ENCODE peak calls at places on chromosomes 4 and X, in seven cellular contexts. One of them, this sample, is unnamed.

GRCh38 chrX:30228526-30228925 is 1.9 kb upstream of the MAGEB3 start:
- DNase-seq in activated CD4-positive, alpha-beta T cell treated with anti-CD3 and anti-CD28 coated beads, Interleukin-2, amount 50 U/mL, for 4 hours: no peak
- DNase-seq in RWPE1: no peak
- DNase-seq in ACHN: no peak
- DNase-seq in brain microvascular endothelial cell: no peak
- DNase-seq in CD4-positive, alpha-beta T cell: no peak
- DNase-seq in iris pigment epithelial cell: no peak
- DNase-seq in this sample: no peak

GRCh38 chrX:130896026-130896425 is 7.0 kb downstream of the ENOX2 start:
- DNase-seq in RWPE1: no peak
- DNase-seq in CD4-positive, alpha-beta T cell: no peak
- DNase-seq in ACHN: no peak
- DNase-seq in activated CD4-positive, alpha-beta T cell treated with anti-CD3 and anti-CD28 coated beads, Interleukin-2, amount 50 U/mL, for 4 hours: no peak
- DNase-seq in brain microvascular endothelial cell: no peak
- DNase-seq in iris pigment epithelial cell: no peak
- DNase-seq in this sample: no peak

GRCh38 chr4:145956288-145956890 is 17.8 kb upstream of the ZNF827 start:
- DNase-seq in ACHN: peak
- DNase-seq in CD4-positive, alpha-beta T cell: no peak
- DNase-seq in iris pigment epithelial cell: peak
- DNase-seq in activated CD4-positive, alpha-beta T cell treated with anti-CD3 and anti-CD28 coated beads, Interleukin-2, amount 50 U/mL, for 4 hours: peak
- DNase-seq in brain microvascular endothelial cell: peak
- DNase-seq in RWPE1: no peak
- DNase-seq in this sample: no peak

GRCh38 chr4:146194212-146194611 is 18.7 kb downstream of the LSM6 start:
- DNase-seq in CD4-positive, alpha-beta T cell: no peak
- DNase-seq in ACHN: no peak
- DNase-seq in RWPE1: no peak
- DNase-seq in activated CD4-positive, alpha-beta T cell treated with anti-CD3 and anti-CD28 coated beads, Interleukin-2, amount 50 U/mL, for 4 hours: no peak
- DNase-seq in brain microvascular endothelial cell: no peak
- DNase-seq in iris pigment epithelial cell: no peak
- DNase-seq in this sample: no peak

GRCh38 chr4:3486556-3487270 is 23.6 kb downstream of the DOK7 start:
- DNase-seq in RWPE1: no peak
- DNase-seq in brain microvascular endothelial cell: no peak
- DNase-seq in iris pigment epithelial cell: no peak
- DNase-seq in activated CD4-positive, alpha-beta T cell treated with anti-CD3 and anti-CD28 coated beads, Interleukin-2, amount 50 U/mL, for 4 hours: no peak
- DNase-seq in ACHN: no peak
- DNase-seq in CD4-positive, alpha-beta T cell: no peak
- DNase-seq in this sample: no peak

GRCh38 chr4:5052726-5053425 is 1.6 kb downstream of the STK32B start:
- DNase-seq in activated CD4-positive, alpha-beta T cell treated with anti-CD3 and anti-CD28 coated beads, Interleukin-2, amount 50 U/mL, for 4 hours: no peak
- DNase-seq in iris pigment epithelial cell: no peak
- DNase-seq in RWPE1: no peak
- DNase-seq in ACHN: no peak
- DNase-seq in CD4-positive, alpha-beta T cell: no peak
- DNase-seq in brain microvascular endothelial cell: no peak
- DNase-seq in this sample: no peak

GRCh38 chrX:86148594-86148993 is 343 bp downstream of the DACH2 start:
- DNase-seq in iris pigment epithelial cell: no peak
- DNase-seq in CD4-positive, alpha-beta T cell: no peak
- DNase-seq in brain microvascular endothelial cell: no peak
- DNase-seq in ACHN: no peak
- DNase-seq in activated CD4-positive, alpha-beta T cell treated with anti-CD3 and anti-CD28 coated beads, Interleukin-2, amount 50 U/mL, for 4 hours: no peak
- DNase-seq in RWPE1: no peak
- DNase-seq in this sample: no peak

GRCh38 chr4:89539374-89539773 is 231.8 kb upstream of the GPRIN3 start:
- DNase-seq in activated CD4-positive, alpha-beta T cell treated with anti-CD3 and anti-CD28 coated beads, Interleukin-2, amount 50 U/mL, for 4 hours: no peak
- DNase-seq in ACHN: no peak
- DNase-seq in brain microvascular endothelial cell: peak
- DNase-seq in iris pigment epithelial cell: peak
- DNase-seq in RWPE1: no peak
- DNase-seq in CD4-positive, alpha-beta T cell: no peak
- DNase-seq in this sample: no peak

GRCh38 chrX:1476682-1477081 is 24.0 kb upstream of the ASMTL start:
- DNase-seq in ACHN: no peak
- DNase-seq in CD4-positive, alpha-beta T cell: no peak
- DNase-seq in RWPE1: no peak
- DNase-seq in activated CD4-positive, alpha-beta T cell treated with anti-CD3 and anti-CD28 coated beads, Interleukin-2, amount 50 U/mL, for 4 hours: no peak
- DNase-seq in brain microvascular endothelial cell: no peak
- DNase-seq in iris pigment epithelial cell: no peak
- DNase-seq in this sample: no peak

GRCh38 chr4:84955168-84955567 is 11.3 kb downstream of the WDFY3 start:
- DNase-seq in CD4-positive, alpha-beta T cell: no peak
- DNase-seq in iris pigment epithelial cell: no peak
- DNase-seq in activated CD4-positive, alpha-beta T cell treated with anti-CD3 and anti-CD28 coated beads, Interleukin-2, amount 50 U/mL, for 4 hours: no peak
- DNase-seq in brain microvascular endothelial cell: no peak
- DNase-seq in RWPE1: no peak
- DNase-seq in ACHN: no peak
- DNase-seq in this sample: no peak

GRCh38 chrX:10938371-10938982 is 172.7 kb upstream of the HCCS start:
- DNase-seq in ACHN: no peak
- DNase-seq in activated CD4-positive, alpha-beta T cell treated with anti-CD3 and anti-CD28 coated beads, Interleukin-2, amount 50 U/mL, for 4 hours: no peak
- DNase-seq in RWPE1: no peak
- DNase-seq in brain microvascular endothelial cell: no peak
- DNase-seq in iris pigment epithelial cell: no peak
- DNase-seq in CD4-positive, alpha-beta T cell: no peak
- DNase-seq in this sample: no peak

GRCh38 chr4:65344278-65344825 is 325.9 kb downstream of the EPHA5 start:
- DNase-seq in CD4-positive, alpha-beta T cell: no peak
- DNase-seq in activated CD4-positive, alpha-beta T cell treated with anti-CD3 and anti-CD28 coated beads, Interleukin-2, amount 50 U/mL, for 4 hours: no peak
- DNase-seq in ACHN: no peak
- DNase-seq in RWPE1: no peak
- DNase-seq in iris pigment epithelial cell: peak
- DNase-seq in brain microvascular endothelial cell: no peak
- DNase-seq in this sample: no peak

GRCh38 chr4:33746979-33747378 is 2497.3 kb downstream of the ARAP2 start:
- DNase-seq in ACHN: peak
- DNase-seq in iris pigment epithelial cell: no peak
- DNase-seq in brain microvascular endothelial cell: no peak
- DNase-seq in RWPE1: no peak
- DNase-seq in activated CD4-positive, alpha-beta T cell treated with anti-CD3 and anti-CD28 coated beads, Interleukin-2, amount 50 U/mL, for 4 hours: no peak
- DNase-seq in CD4-positive, alpha-beta T cell: no peak
- DNase-seq in this sample: no peak

GRCh38 chr4:151689211-151689991 is 71.4 kb downstream of the GATB start:
- DNase-seq in CD4-positive, alpha-beta T cell: no peak
- DNase-seq in RWPE1: no peak
- DNase-seq in iris pigment epithelial cell: no peak
- DNase-seq in activated CD4-positive, alpha-beta T cell treated with anti-CD3 and anti-CD28 coated beads, Interleukin-2, amount 50 U/mL, for 4 hours: no peak
- DNase-seq in ACHN: no peak
- DNase-seq in brain microvascular endothelial cell: no peak
- DNase-seq in this sample: no peak

GRCh38 chr4:105978684-105979296 is 83.5 kb downstream of the NPNT start:
- DNase-seq in ACHN: peak
- DNase-seq in CD4-positive, alpha-beta T cell: no peak
- DNase-seq in activated CD4-positive, alpha-beta T cell treated with anti-CD3 and anti-CD28 coated beads, Interleukin-2, amount 50 U/mL, for 4 hours: no peak
- DNase-seq in RWPE1: no peak
- DNase-seq in iris pigment epithelial cell: peak
- DNase-seq in brain microvascular endothelial cell: peak
- DNase-seq in this sample: no peak

GRCh38 chr4:577499-578450 is 1.7 kb upstream of the TMEM271 start:
- DNase-seq in ACHN: no peak
- DNase-seq in iris pigment epithelial cell: peak
- DNase-seq in CD4-positive, alpha-beta T cell: no peak
- DNase-seq in activated CD4-positive, alpha-beta T cell treated with anti-CD3 and anti-CD28 coated beads, Interleukin-2, amount 50 U/mL, for 4 hours: no peak
- DNase-seq in RWPE1: peak
- DNase-seq in brain microvascular endothelial cell: no peak
- DNase-seq in this sample: no peak

GRCh38 chr4:118154643-118155042 is 120.4 kb downstream of the NDST3 start:
- DNase-seq in brain microvascular endothelial cell: peak
- DNase-seq in CD4-positive, alpha-beta T cell: no peak
- DNase-seq in iris pigment epithelial cell: peak
- DNase-seq in activated CD4-positive, alpha-beta T cell treated with anti-CD3 and anti-CD28 coated beads, Interleukin-2, amount 50 U/mL, for 4 hours: no peak
- DNase-seq in RWPE1: no peak
- DNase-seq in ACHN: no peak
- DNase-seq in this sample: no peak

GRCh38 chr4:174222266-174222872 is 61.1 kb downstream of the FBXO8 start:
- DNase-seq in activated CD4-positive, alpha-beta T cell treated with anti-CD3 and anti-CD28 coated beads, Interleukin-2, amount 50 U/mL, for 4 hours: no peak
- DNase-seq in brain microvascular endothelial cell: peak
- DNase-seq in CD4-positive, alpha-beta T cell: no peak
- DNase-seq in iris pigment epithelial cell: peak
- DNase-seq in ACHN: peak
- DNase-seq in RWPE1: peak
- DNase-seq in this sample: no peak

GRCh38 chr4:175419120-175419774 is 392.8 kb downstream of the GPM6A start:
- DNase-seq in RWPE1: peak
- DNase-seq in CD4-positive, alpha-beta T cell: no peak
- DNase-seq in ACHN: peak
- DNase-seq in brain microvascular endothelial cell: peak
- DNase-seq in activated CD4-positive, alpha-beta T cell treated with anti-CD3 and anti-CD28 coated beads, Interleukin-2, amount 50 U/mL, for 4 hours: no peak
- DNase-seq in iris pigment epithelial cell: peak
- DNase-seq in this sample: no peak

GRCh38 chr4:141329174-141329569 is 108.5 kb downstream of the ZNF330 start:
- DNase-seq in activated CD4-positive, alpha-beta T cell treated with anti-CD3 and anti-CD28 coated beads, Interleukin-2, amount 50 U/mL, for 4 hours: no peak
- DNase-seq in iris pigment epithelial cell: peak
- DNase-seq in brain microvascular endothelial cell: no peak
- DNase-seq in ACHN: no peak
- DNase-seq in RWPE1: peak
- DNase-seq in CD4-positive, alpha-beta T cell: no peak
- DNase-seq in this sample: no peak

GRCh38 chrX:119237526-119238035 is 1.5 kb downstream of the PGRMC1 start:
- DNase-seq in activated CD4-positive, alpha-beta T cell treated with anti-CD3 and anti-CD28 coated beads, Interleukin-2, amount 50 U/mL, for 4 hours: no peak
- DNase-seq in RWPE1: no peak
- DNase-seq in iris pigment epithelial cell: no peak
- DNase-seq in brain microvascular endothelial cell: no peak
- DNase-seq in CD4-positive, alpha-beta T cell: no peak
- DNase-seq in ACHN: no peak
- DNase-seq in this sample: no peak

GRCh38 chrX:22276781-22277180 is 4.1 kb downstream of the CBLL2 start:
- DNase-seq in RWPE1: no peak
- DNase-seq in activated CD4-positive, alpha-beta T cell treated with anti-CD3 and anti-CD28 coated beads, Interleukin-2, amount 50 U/mL, for 4 hours: no peak
- DNase-seq in CD4-positive, alpha-beta T cell: no peak
- DNase-seq in ACHN: no peak
- DNase-seq in brain microvascular endothelial cell: no peak
- DNase-seq in iris pigment epithelial cell: peak
- DNase-seq in this sample: no peak

GRCh38 chr4:25860586-25861421 is 2.0 kb downstream of the SEL1L3 start:
- DNase-seq in ACHN: no peak
- DNase-seq in iris pigment epithelial cell: peak
- DNase-seq in CD4-positive, alpha-beta T cell: no peak
- DNase-seq in RWPE1: no peak
- DNase-seq in brain microvascular endothelial cell: no peak
- DNase-seq in activated CD4-positive, alpha-beta T cell treated with anti-CD3 and anti-CD28 coated beads, Interleukin-2, amount 50 U/mL, for 4 hours: no peak
- DNase-seq in this sample: no peak

GRCh38 chrX:18410038-18410437 is 15.4 kb upstream of the CDKL5 start:
- DNase-seq in ACHN: peak
- DNase-seq in activated CD4-positive, alpha-beta T cell treated with anti-CD3 and anti-CD28 coated beads, Interleukin-2, amount 50 U/mL, for 4 hours: no peak
- DNase-seq in iris pigment epithelial cell: peak
- DNase-seq in CD4-positive, alpha-beta T cell: no peak
- DNase-seq in RWPE1: no peak
- DNase-seq in brain microvascular endothelial cell: peak
- DNase-seq in this sample: no peak

GRCh38 chr4:95949136-95949765 is 109.4 kb downstream of the PDHA2 start:
- DNase-seq in iris pigment epithelial cell: peak
- DNase-seq in ACHN: no peak
- DNase-seq in brain microvascular endothelial cell: peak
- DNase-seq in activated CD4-positive, alpha-beta T cell treated with anti-CD3 and anti-CD28 coated beads, Interleukin-2, amount 50 U/mL, for 4 hours: no peak
- DNase-seq in RWPE1: no peak
- DNase-seq in CD4-positive, alpha-beta T cell: no peak
- DNase-seq in this sample: no peak

GRCh38 chr4:120819816-120820437 is 102.6 kb downstream of the PRDM5 start:
- DNase-seq in iris pigment epithelial cell: no peak
- DNase-seq in CD4-positive, alpha-beta T cell: no peak
- DNase-seq in activated CD4-positive, alpha-beta T cell treated with anti-CD3 and anti-CD28 coated beads, Interleukin-2, amount 50 U/mL, for 4 hours: no peak
- DNase-seq in brain microvascular endothelial cell: no peak
- DNase-seq in RWPE1: no peak
- DNase-seq in ACHN: no peak
- DNase-seq in this sample: no peak

GRCh38 chr4:48173055-48173991 is 39.3 kb upstream of the TXK start:
- DNase-seq in iris pigment epithelial cell: peak
- DNase-seq in CD4-positive, alpha-beta T cell: no peak
- DNase-seq in activated CD4-positive, alpha-beta T cell treated with anti-CD3 and anti-CD28 coated beads, Interleukin-2, amount 50 U/mL, for 4 hours: no peak
- DNase-seq in ACHN: peak
- DNase-seq in RWPE1: peak
- DNase-seq in brain microvascular endothelial cell: peak
- DNase-seq in this sample: no peak

GRCh38 chrX:109749207-109749606 is 16.1 kb upstream of the ACSL4 start:
- DNase-seq in ACHN: no peak
- DNase-seq in iris pigment epithelial cell: no peak
- DNase-seq in brain microvascular endothelial cell: no peak
- DNase-seq in RWPE1: no peak
- DNase-seq in CD4-positive, alpha-beta T cell: no peak
- DNase-seq in activated CD4-positive, alpha-beta T cell treated with anti-CD3 and anti-CD28 coated beads, Interleukin-2, amount 50 U/mL, for 4 hours: no peak
- DNase-seq in this sample: no peak

GRCh38 chr4:150577786-150578185 is 4.2 kb upstream of the MAB21L2 start:
- DNase-seq in CD4-positive, alpha-beta T cell: no peak
- DNase-seq in activated CD4-positive, alpha-beta T cell treated with anti-CD3 and anti-CD28 coated beads, Interleukin-2, amount 50 U/mL, for 4 hours: no peak
- DNase-seq in brain microvascular endothelial cell: no peak
- DNase-seq in iris pigment epithelial cell: no peak
- DNase-seq in RWPE1: no peak
- DNase-seq in ACHN: no peak
- DNase-seq in this sample: no peak

GRCh38 chr4:58413849-58414248 is 1303.7 kb upstream of the IGFBP7 start:
- DNase-seq in brain microvascular endothelial cell: no peak
- DNase-seq in activated CD4-positive, alpha-beta T cell treated with anti-CD3 and anti-CD28 coated beads, Interleukin-2, amount 50 U/mL, for 4 hours: no peak
- DNase-seq in ACHN: no peak
- DNase-seq in RWPE1: no peak
- DNase-seq in CD4-positive, alpha-beta T cell: no peak
- DNase-seq in iris pigment epithelial cell: no peak
- DNase-seq in this sample: no peak

GRCh38 chr4:38654273-38654672 is 9.7 kb upstream of the KLF3 start:
- DNase-seq in brain microvascular endothelial cell: no peak
- DNase-seq in CD4-positive, alpha-beta T cell: peak
- DNase-seq in activated CD4-positive, alpha-beta T cell treated with anti-CD3 and anti-CD28 coated beads, Interleukin-2, amount 50 U/mL, for 4 hours: no peak
- DNase-seq in RWPE1: no peak
- DNase-seq in iris pigment epithelial cell: no peak
- DNase-seq in ACHN: no peak
- DNase-seq in this sample: no peak

GRCh38 chrX:132114607-132115006 is 13.2 kb downstream of the FRMD7 start:
- DNase-seq in RWPE1: no peak
- DNase-seq in CD4-positive, alpha-beta T cell: no peak
- DNase-seq in iris pigment epithelial cell: no peak
- DNase-seq in brain microvascular endothelial cell: no peak
- DNase-seq in ACHN: no peak
- DNase-seq in activated CD4-positive, alpha-beta T cell treated with anti-CD3 and anti-CD28 coated beads, Interleukin-2, amount 50 U/mL, for 4 hours: no peak
- DNase-seq in this sample: no peak

GRCh38 chrX:7711167-7711566 is 131.8 kb upstream of the VCX start:
- DNase-seq in RWPE1: peak
- DNase-seq in ACHN: no peak
- DNase-seq in activated CD4-positive, alpha-beta T cell treated with anti-CD3 and anti-CD28 coated beads, Interleukin-2, amount 50 U/mL, for 4 hours: no peak
- DNase-seq in CD4-positive, alpha-beta T cell: no peak
- DNase-seq in brain microvascular endothelial cell: no peak
- DNase-seq in iris pigment epithelial cell: peak
- DNase-seq in this sample: no peak

GRCh38 chrX:107135076-107135964 is 16.7 kb upstream of the RBM41 start:
- DNase-seq in brain microvascular endothelial cell: peak
- DNase-seq in RWPE1: peak
- DNase-seq in CD4-positive, alpha-beta T cell: no peak
- DNase-seq in iris pigment epithelial cell: peak
- DNase-seq in ACHN: peak
- DNase-seq in activated CD4-positive, alpha-beta T cell treated with anti-CD3 and anti-CD28 coated beads, Interleukin-2, amount 50 U/mL, for 4 hours: no peak
- DNase-seq in this sample: no peak

This sample was measured in activated T-helper 9 cell treated with anti-CD3 and anti-CD28 coated beads, Interleukin-2, amount 50 U/mL, for 16 hours.